ENCODE peak calls at places on chromosomes 2 and 18, in four cellular contexts. One of them, this sample, is unnamed.

GRCh38 chr2:176432439-176432838 is 163.2 kb downstream of the MTX2 start:
- DNase-seq in HepG2: no peak
- DNase-seq in K562: no peak
- DNase-seq in H1: no peak
- DNase-seq in this sample: peak

GRCh38 chr2:121605820-121606733 is 43.2 kb downstream of the CLASP1 start:
- DNase-seq in HepG2: no peak
- DNase-seq in H1: no peak
- DNase-seq in K562: no peak
- DNase-seq in this sample: no peak

GRCh38 chr2:11842324-11842723 is 95.9 kb downstream of the LPIN1 start:
- DNase-seq in H1: no peak
- DNase-seq in K562: no peak
- DNase-seq in HepG2: no peak
- DNase-seq in this sample: peak

GRCh38 chr2:40450066-40450841 is 1.6 kb downstream of the SLC8A1 start:
- DNase-seq in K562: no peak
- DNase-seq in HepG2: no peak
- DNase-seq in H1: no peak
- DNase-seq in this sample: peak

GRCh38 chr2:96102596-96103387 is 13.6 kb downstream of the ADRA2B start:
- DNase-seq in K562: no peak
- DNase-seq in HepG2: no peak
- DNase-seq in H1: no peak
- DNase-seq in this sample: no peak

GRCh38 chr2:132871829-132872228 is 201.8 kb upstream of the LYPD1 start:
- DNase-seq in K562: no peak
- DNase-seq in H1: no peak
- DNase-seq in HepG2: no peak
- DNase-seq in this sample: no peak

GRCh38 chr2:43376523-43377198 is 150.3 kb upstream of the ZFP36L2 start:
- DNase-seq in HepG2: peak
- DNase-seq in K562: no peak
- DNase-seq in H1: peak
- DNase-seq in this sample: no peak

GRCh38 chr2:13638181-13638580 is 921.4 kb downstream of the TRIB2 start:
- DNase-seq in H1: no peak
- DNase-seq in HepG2: no peak
- DNase-seq in K562: no peak
- DNase-seq in this sample: no peak

GRCh38 chr2:137411556-137411955 is 552.7 kb upstream of the HNMT start:
- DNase-seq in H1: no peak
- DNase-seq in K562: no peak
- DNase-seq in HepG2: no peak
- DNase-seq in this sample: no peak

GRCh38 chr2:12044857-12045256 is 298.4 kb downstream of the LPIN1 start:
- DNase-seq in H1: no peak
- DNase-seq in K562: no peak
- DNase-seq in HepG2: no peak
- DNase-seq in this sample: no peak

GRCh38 chr18:9851511-9851910 is 34.3 kb upstream of the TXNDC2 start:
- DNase-seq in K562: no peak
- DNase-seq in HepG2: no peak
- DNase-seq in H1: no peak
- DNase-seq in this sample: no peak

GRCh38 chr2:27305516-27305915 is 2.7 kb downstream of the UCN start:
- DNase-seq in K562: no peak
- DNase-seq in HepG2: no peak
- DNase-seq in H1: no peak
- DNase-seq in this sample: no peak

GRCh38 chr2:232385660-232386489 is 7.3 kb downstream of the ALPP start:
- DNase-seq in K562: no peak
- DNase-seq in HepG2: no peak
- DNase-seq in H1: no peak
- DNase-seq in this sample: peak

DNA sequence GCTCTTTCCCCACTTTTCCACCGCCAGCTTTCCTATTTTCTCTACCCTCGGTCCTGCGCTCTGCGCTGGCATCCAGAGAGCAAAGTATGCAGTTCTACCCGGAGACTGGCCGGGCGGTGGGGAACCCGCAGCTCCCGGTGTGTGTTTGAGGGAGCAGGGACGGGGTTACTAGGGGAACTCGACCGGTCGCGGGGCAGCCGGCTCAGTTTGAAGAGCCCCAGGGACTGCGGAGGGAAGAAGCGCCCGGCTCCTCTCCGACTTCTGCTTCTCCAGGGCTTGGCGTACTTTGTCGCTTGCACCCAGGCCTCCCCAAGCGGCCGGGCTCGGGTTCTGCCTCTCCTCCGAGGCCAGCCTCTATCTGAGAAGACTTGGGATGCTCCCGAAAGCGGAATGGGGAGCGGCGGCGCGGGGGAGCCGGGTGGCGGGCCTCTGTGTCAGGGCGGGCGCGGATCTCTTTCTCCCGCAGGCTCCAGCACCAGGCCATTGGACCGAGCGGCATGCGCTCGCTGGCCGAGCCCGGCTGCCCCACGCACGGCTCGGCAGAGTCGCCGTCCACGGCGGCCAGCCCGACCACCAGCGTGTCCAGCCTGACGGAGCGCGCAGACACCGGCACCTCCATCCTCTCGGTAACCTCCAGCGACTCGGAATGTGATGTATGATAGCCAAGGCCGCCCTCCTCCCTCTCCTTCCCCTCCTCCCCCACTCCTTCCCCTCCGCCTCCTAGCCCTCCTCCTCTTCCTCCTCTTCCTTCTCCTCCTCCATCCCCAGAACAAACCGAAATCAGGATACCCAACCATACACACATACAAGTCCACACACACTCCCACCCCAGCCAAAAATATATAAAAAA is 2.8 kb downstream of the SIX3 start:
- DNase-seq in H1: no peak
- DNase-seq in HepG2: no peak
- DNase-seq in K562: no peak
- DNase-seq in this sample: no peak
- TF ChIP-seq EZH2 in H1: peak
- TF ChIP-seq EZH2 in HepG2: peak
- TF ChIP-seq EZH2 in K562: no peak
- TF ChIP-seq EZH2 in this sample: peak

GRCh38 chr2:215003001-215003400 is 135.4 kb downstream of the ABCA12 start:
- DNase-seq in K562: no peak
- DNase-seq in HepG2: no peak
- DNase-seq in H1: no peak
- DNase-seq in this sample: no peak

DNA sequence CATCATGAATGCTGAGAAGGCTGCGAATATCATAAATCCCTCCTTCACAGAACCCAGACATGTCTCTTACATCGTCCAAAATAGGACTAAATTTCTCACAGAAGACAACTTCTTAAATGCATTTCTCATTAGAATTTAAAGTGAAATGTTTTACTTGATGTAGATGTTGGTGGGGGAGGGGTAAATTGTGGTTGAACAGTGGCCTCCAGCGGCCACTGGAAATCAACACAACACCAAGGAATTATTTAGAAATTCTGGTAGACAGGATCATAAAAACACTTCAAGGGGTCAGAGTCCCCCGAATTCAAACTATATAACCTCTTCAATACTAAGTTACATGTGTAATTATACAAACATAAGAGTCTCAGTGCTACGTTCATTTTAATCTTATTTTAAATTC is 135.9 kb downstream of the ABCA12 start:
- DNase-seq in K562: peak
- DNase-seq in H1: no peak
- DNase-seq in HepG2: peak
- DNase-seq in this sample: peak
- TF ChIP-seq JUN in K562: no peak
- TF ChIP-seq JUN in H1: no peak
- TF ChIP-seq JUN in HepG2: no peak
- TF ChIP-seq JUN in this sample: no peak

GRCh38 chr18:22346342-22346967 is 71.3 kb downstream of the CTAGE1 start:
- DNase-seq in HepG2: no peak
- DNase-seq in K562: no peak
- DNase-seq in H1: no peak
- DNase-seq in this sample: peak
- TF ChIP-seq MAX in HepG2: no peak
- TF ChIP-seq MAX in K562: no peak
- TF ChIP-seq MAX in H1: no peak
- TF ChIP-seq MAX in this sample: no peak

GRCh38 chr18:13217466-13217961 is 1.0 kb upstream of the LDLRAD4 start:
- DNase-seq in H1: no peak
- DNase-seq in HepG2: no peak
- DNase-seq in K562: peak
- DNase-seq in this sample: peak

GRCh38 chr18:13217971-13218375 is 587 bp upstream of the LDLRAD4 start:
- DNase-seq in HepG2: no peak
- DNase-seq in H1: no peak
- DNase-seq in K562: peak
- DNase-seq in this sample: peak

GRCh38 chr18:13219576-13219975 is 1.0 kb downstream of the LDLRAD4 start:
- DNase-seq in HepG2: no peak
- DNase-seq in K562: no peak
- DNase-seq in H1: no peak
- DNase-seq in this sample: no peak

GRCh38 chr18:13219012-13219396 is 444 bp downstream of the LDLRAD4 start:
- DNase-seq in H1: no peak
- DNase-seq in HepG2: no peak
- DNase-seq in K562: no peak
- DNase-seq in this sample: no peak

GRCh38 chr18:13218376-13219011 is at the start of gene LDLRAD4:
- DNase-seq in H1: no peak
- DNase-seq in K562: no peak
- DNase-seq in HepG2: no peak
- DNase-seq in this sample: peak
- TF ChIP-seq EZH2 in H1: peak
- TF ChIP-seq EZH2 in K562: no peak
- TF ChIP-seq EZH2 in HepG2: no peak
- TF ChIP-seq EZH2 in this sample: peak

GRCh38 chr18:39660141-39660540 is 2094.5 kb upstream of the CELF4 start:
- DNase-seq in K562: no peak
- DNase-seq in HepG2: no peak
- DNase-seq in H1: no peak
- DNase-seq in this sample: no peak
- TF ChIP-seq JUN in K562: no peak
- TF ChIP-seq JUN in HepG2: no peak
- TF ChIP-seq JUN in H1: no peak
- TF ChIP-seq JUN in this sample: no peak

DNA sequence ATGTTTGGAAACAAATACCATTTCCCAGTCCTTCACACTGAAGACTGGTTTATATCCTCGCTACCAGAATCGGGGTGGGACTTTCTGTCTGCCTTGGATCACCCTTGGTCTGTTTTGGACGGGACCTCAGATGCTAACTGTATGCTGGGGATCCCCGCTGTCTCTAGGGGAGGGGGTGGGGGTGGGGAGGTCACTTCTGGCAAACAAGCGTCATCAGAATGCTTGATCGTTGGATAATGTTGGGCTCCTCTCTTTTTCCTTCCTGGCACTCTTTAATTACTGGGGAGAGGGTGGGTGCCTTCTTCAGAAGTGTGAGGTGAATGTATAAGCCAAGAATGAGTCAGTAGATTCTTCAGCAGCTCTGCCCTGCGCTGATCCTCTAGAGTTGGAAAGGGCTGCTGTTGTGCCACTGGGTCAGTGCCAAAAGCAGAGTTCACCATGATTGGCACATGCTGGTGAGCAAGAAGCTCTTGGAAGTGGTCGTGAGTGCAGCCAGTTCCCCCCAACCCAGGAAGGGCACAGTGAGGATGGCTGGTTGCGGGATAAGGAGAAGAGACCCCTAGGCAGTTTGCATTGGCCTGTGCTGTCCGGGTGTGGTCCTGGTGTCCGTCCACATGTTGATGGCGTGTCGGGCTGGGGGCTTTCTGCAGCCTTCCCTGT is 32.2 kb downstream of the DGKD start:
- DNase-seq in HepG2: no peak
- DNase-seq in H1: no peak
- DNase-seq in K562: no peak
- DNase-seq in this sample: peak
- TF ChIP-seq MAX in HepG2: no peak
- TF ChIP-seq MAX in H1: no peak
- TF ChIP-seq MAX in K562: no peak
- TF ChIP-seq MAX in this sample: no peak

This sample was measured in endothelial cell of umbilical vein.